ENCODE peak calls at places on chromosomes 7 and 10, in six cellular contexts. Z, Y, R, C, L and G are unnamed samples. For H3F3A, the result is how much of the 10 kb centered on the place peaks cover.

GRCh38 chr10:84054743-84055142 is 84.6 kb upstream of the GHITM start:
- DNase-seq in C (no peak), L (no peak), Z (no peak), Y (peak), R (no peak), G (no peak)

GRCh38 chr10:69320521-69320920 is 42.2 kb downstream of the HK1 start:
- DNase-seq in Z (no peak), R (no peak), C (no peak), Y (no peak), L (no peak), G (no peak)

GRCh38 chr10:14712991-14713422 is 61.7 kb downstream of the FAM107B start:
- DNase-seq in R (no peak), L (no peak), C (no peak), Z (peak), Y (no peak), G (no peak)

GRCh38 chr10:117790177-117790576 is 247.6 kb downstream of the EMX2 start:
- DNase-seq in Z (no peak), R (no peak), C (no peak), Y (no peak), L (no peak), G (no peak)

GRCh38 chr7:137539111-137539715 is 195.7 kb upstream of the PTN start:
- DNase-seq in Y (no peak), R (peak), L (peak), Z (peak), C (no peak), G (no peak)

GRCh38 chr7:34260282-34260681 is 354.9 kb downstream of the BMPER start:
- DNase-seq in Y (no peak), Z (peak), R (peak), C (no peak), L (peak), G (no peak)

GRCh38 chr7:2433713-2434550 is 30.5 kb downstream of the CHST12 start:
- DNase-seq in Z (no peak), L (no peak), C (no peak), Y (no peak), R (no peak), G (no peak)

GRCh38 chr7:96708872-96709271 is 774 bp downstream of the SEM1 start:
- DNase-seq in L (no peak), Y (no peak), C (no peak), R (no peak), Z (no peak), G (no peak)

GRCh38 chr10:117972168-117972822 is 74.4 kb downstream of the RAB11FIP2 start:
- DNase-seq in Z (no peak), C (no peak), L (no peak), Y (no peak), R (no peak), G (no peak)

GRCh38 chr10:33643042-33643441 is 308.6 kb upstream of the NRP1 start:
- DNase-seq in Y (no peak), Z (no peak), L (peak), C (no peak), R (peak), G (no peak)

GRCh38 chr7:107879400-107880035 is 11.5 kb upstream of the DLD start:
- DNase-seq in L (peak), Y (peak), Z (peak), C (peak), R (peak), G (peak)

GRCh38 chr7:5230272-5231067 is 40.4 kb downstream of the WIPI2 start:
- DNase-seq in L (no peak), Z (no peak), R (no peak), Y (no peak), C (no peak), G (no peak)

GRCh38 chr7:99036531-99037175 is 107.3 kb downstream of the SMURF1 start:
- DNase-seq in Y (peak), C (no peak), Z (no peak), L (peak), R (peak), G (peak)

GRCh38 chr7:82472966-82473365 is 29.4 kb upstream of the CACNA2D1 start:
- DNase-seq in C (no peak), Y (no peak), Z (no peak), R (peak), L (no peak), G (no peak)

GRCh38 chr10:13525683-13526082 is 3.1 kb downstream of the BEND7 start:
- DNase-seq in L (no peak), R (no peak), Y (no peak), C (no peak), Z (no peak), G (no peak)

GRCh38 chr7:94253696-94254095 is 141.0 kb upstream of the COL1A2 start:
- DNase-seq in Y (no peak), R (no peak), C (no peak), L (no peak), Z (no peak), G (no peak)

GRCh38 chr7:2542924-2543871 is 12.1 kb downstream of the BRAT1 start:
- DNase-seq in L (no peak), Z (no peak), R (no peak), C (no peak), Y (no peak), G (no peak)

GRCh38 chr10:112721080-112721698 is 228.9 kb upstream of the TCF7L2 start:
- DNase-seq in C (peak), L (peak), Z (no peak), R (peak), Y (peak), G (peak)

GRCh38 chr7:50595538-50596102 is 30.4 kb upstream of the DDC start:
- DNase-seq in Z (no peak), Y (peak), L (peak), C (peak), R (peak), G (peak)

GRCh38 chr7:24229481-24230226 is 54.3 kb upstream of the NPY start:
- DNase-seq in C (no peak), L (no peak), R (no peak), Z (no peak), Y (no peak), G (peak)

GRCh38 chr7:98613601-98614425 is 3.3 kb upstream of the NPTX2 start:
- DNase-seq in L (peak), Y (peak), C (peak), Z (peak), R (peak), G (peak)

GRCh38 chr10:107619124-107619523 is 454.6 kb upstream of the SORCS1 start:
- DNase-seq in Y (peak), R (no peak), Z (no peak), C (no peak), L (no peak), G (no peak)

GRCh38 chr7:70660154-70660818 is 471.7 kb upstream of the GALNT17 start:
- DNase-seq in C (no peak), Y (no peak), Z (no peak), L (no peak), R (no peak), G (no peak)

GRCh38 chr10:61935085-61935484 is 33.6 kb downstream of the ARID5B start:
- DNase-seq in R (no peak), Z (no peak), Y (no peak), L (no peak), C (no peak), G (no peak)

GRCh38 chr7:100894860-100895700 is 608 bp downstream of the ACHE start:
- DNase-seq in L (peak), R (peak), Z (peak), Y (peak), C (no peak), G (peak)

GRCh38 chr10:63537511-63537910 is 16.3 kb downstream of the REEP3 start:
- DNase-seq in R (no peak), Y (no peak), C (no peak), L (no peak), Z (no peak), G (no peak)

GRCh38 chr10:71084061-71084817 is 128.1 kb upstream of the UNC5B start:
- DNase-seq in Z (no peak), R (no peak), C (no peak), L (no peak), Y (no peak), G (no peak)

GRCh38 chr10:60135020-60135419 is 228.7 kb upstream of the CCDC6 start:
- DNase-seq in L (no peak), Y (no peak), R (no peak), C (peak), Z (no peak), G (no peak)

DNA sequence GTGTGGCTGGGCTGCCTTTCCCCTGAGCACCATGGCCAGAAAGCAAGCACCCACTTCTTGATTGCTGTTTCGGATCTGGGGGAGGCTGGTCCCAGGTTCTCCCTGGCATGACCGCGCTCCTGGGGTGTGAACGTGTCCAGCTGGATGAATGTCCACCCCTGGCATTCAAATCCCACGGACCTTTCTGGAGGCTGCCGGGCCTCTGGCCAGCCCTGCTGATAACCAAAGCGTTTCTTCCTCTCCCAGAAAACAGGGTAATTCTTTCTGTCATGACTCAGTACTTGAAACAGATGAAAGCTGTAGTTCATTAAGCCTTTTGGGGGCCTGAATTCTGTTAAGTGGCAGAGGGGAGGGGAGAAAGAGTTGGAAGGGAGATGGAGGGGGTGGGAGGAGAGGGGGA is 73.1 kb upstream of the SAMD8 start:
- DNase-seq in Z (no peak), Y (no peak), C (no peak), L (no peak), R (peak), G (no peak)
- H3K27ac ChIP-seq in Z (no peak), Y (no peak), C (no peak), L (no peak), R (no peak), G (no peak)

GRCh38 chr10:17238445-17239275 is 10.6 kb downstream of the VIM start:
- DNase-seq in C (no peak), R (peak), Y (no peak), L (no peak), Z (no peak), G (no peak)
- H3F3A ChIP-seq in C (under half), R (half or more), Y (under half), L (under half), Z (under half), G (under half)

GRCh38 chr7:157538321-157538720 is 201.5 kb downstream of the DNAJB6 start:
- DNase-seq in Z (no peak), R (no peak), C (no peak), L (no peak), Y (no peak), G (no peak)

GRCh38 chr7:157539521-157539920 is 202.7 kb downstream of the DNAJB6 start:
- DNase-seq in Y (no peak), R (no peak), L (no peak), C (no peak), Z (no peak), G (no peak)

GRCh38 chr7:157540020-157540419 is 203.2 kb downstream of the DNAJB6 start:
- DNase-seq in Y (no peak), C (no peak), R (no peak), Z (no peak), L (no peak), G (no peak)

GRCh38 chr7:157537056-157537455 is 200.3 kb downstream of the DNAJB6 start:
- DNase-seq in Y (no peak), Z (no peak), R (no peak), L (no peak), C (no peak), G (no peak)

GRCh38 chr7:157538735-157539134 is 201.9 kb downstream of the DNAJB6 start:
- DNase-seq in L (no peak), Z (no peak), R (no peak), Y (no peak), C (no peak), G (no peak)
- TF ChIP-seq EZH2 in L (no peak), Z (no peak), R (no peak), Y (no peak), C (no peak), G (no peak)

GRCh38 chr10:5760462-5760861 is 52.8 kb downstream of the GDI2 start:
- DNase-seq in R (no peak), Y (no peak), C (no peak), L (no peak), Z (no peak), G (no peak)

GRCh38 chr10:5762531-5762930 is 50.7 kb downstream of the GDI2 start:
- DNase-seq in R (no peak), C (no peak), Y (no peak), Z (no peak), L (no peak), G (no peak)

GRCh38 chr10:5761220-5761619 is 52.0 kb downstream of the GDI2 start:
- DNase-seq in C (no peak), R (no peak), L (no peak), Y (no peak), Z (no peak), G (no peak)

GRCh38 chr10:5758927-5759326 is 54.3 kb downstream of the GDI2 start:
- DNase-seq in R (no peak), Z (no peak), L (no peak), C (no peak), Y (no peak), G (no peak)

GRCh38 chr10:5757766-5758517 is 55.3 kb downstream of the GDI2 start:
- DNase-seq in Y (no peak), Z (no peak), L (no peak), C (no peak), R (no peak), G (no peak)
- H3K27ac ChIP-seq in Y (no peak), Z (no peak), L (no peak), C (no peak), R (no peak), G (no peak)

DNA sequence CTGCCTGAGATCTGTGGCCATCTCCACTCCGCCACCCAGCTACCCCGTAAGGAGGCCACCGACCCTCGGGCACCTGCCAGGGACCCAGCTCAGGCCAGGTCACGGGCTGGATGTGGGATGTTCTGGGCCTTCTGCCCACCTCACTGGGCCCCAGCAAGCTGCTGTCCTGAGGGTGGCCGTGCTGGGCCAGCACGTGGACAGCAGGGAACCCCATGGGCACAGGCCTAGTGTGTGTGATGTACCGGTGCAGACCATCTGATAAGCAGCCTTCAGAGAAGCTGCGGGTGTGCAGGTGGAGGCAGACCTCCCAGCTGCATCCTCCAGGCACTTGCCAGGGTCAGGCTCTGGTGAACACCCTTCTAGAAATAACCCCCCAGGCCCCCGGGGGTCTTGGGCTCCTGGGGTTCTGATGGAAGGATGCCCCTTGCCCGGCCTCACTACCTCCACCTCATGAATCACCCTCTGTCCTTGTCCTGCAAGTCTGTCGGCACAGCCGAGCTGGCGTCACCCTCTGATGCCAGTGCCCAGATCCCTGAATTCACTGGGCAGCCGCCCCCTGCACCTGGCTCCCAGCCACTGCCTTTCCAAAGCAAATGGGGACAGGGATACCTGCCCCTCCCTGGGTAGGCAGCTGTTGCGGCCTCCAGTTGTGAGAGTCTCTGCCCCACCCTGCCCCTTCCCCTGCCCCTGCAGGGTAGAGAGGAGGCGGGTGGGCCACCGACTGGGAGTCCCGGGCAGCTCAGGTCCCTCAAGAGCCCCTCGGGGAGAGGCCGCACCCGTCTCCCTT is 139.8 kb downstream of the FAM53B start:
- DNase-seq in L (no peak), Z (no peak), R (no peak), C (no peak), Y (no peak), G (no peak)
- H3F3A ChIP-seq in L (under half), Z (under half), R (under half), C (under half), Y (under half), G (under half)

DNA sequence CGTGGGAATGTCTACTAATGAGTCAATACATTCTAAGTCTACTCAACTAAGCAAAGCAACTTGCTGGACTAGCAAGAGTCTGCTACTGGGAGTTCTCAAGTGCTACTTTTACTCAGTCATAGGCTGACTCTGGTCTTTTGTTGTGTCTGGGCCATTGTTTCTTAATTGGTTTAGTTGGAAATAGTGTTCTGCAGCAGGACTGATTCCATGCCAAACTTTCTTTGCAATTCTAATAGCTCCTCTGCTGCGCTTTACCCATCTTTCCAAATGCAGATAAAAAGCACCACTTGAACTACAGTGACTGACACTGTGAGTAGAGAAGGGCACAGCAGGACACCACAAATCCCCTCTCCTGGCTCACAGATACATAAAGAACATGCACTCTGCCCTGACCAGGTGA is 125.7 kb downstream of the CD36 start:
- DNase-seq in C (no peak), L (no peak), R (no peak), Z (no peak), Y (peak), G (peak)
- TF ChIP-seq EZH2 in C (no peak), L (no peak), R (no peak), Z (no peak), Y (no peak), G (no peak)

GRCh38 chr10:51707821-51708424 is 8.5 kb upstream of the CSTF2T start:
- DNase-seq in R (no peak), L (no peak), C (peak), Y (no peak), Z (no peak), G (no peak)

GRCh38 chr10:51707392-51707791 is 8.0 kb upstream of the CSTF2T start:
- DNase-seq in Z (no peak), C (no peak), L (no peak), R (no peak), Y (no peak), G (no peak)

GRCh38 chr10:51706225-51706624 is 6.8 kb upstream of the CSTF2T start:
- DNase-seq in L (peak), C (no peak), R (peak), Y (no peak), Z (no peak), G (no peak)

GRCh38 chr10:51708609-51709008 is 9.2 kb upstream of the CSTF2T start:
- DNase-seq in Z (no peak), C (no peak), R (no peak), L (no peak), Y (no peak), G (no peak)

DNA sequence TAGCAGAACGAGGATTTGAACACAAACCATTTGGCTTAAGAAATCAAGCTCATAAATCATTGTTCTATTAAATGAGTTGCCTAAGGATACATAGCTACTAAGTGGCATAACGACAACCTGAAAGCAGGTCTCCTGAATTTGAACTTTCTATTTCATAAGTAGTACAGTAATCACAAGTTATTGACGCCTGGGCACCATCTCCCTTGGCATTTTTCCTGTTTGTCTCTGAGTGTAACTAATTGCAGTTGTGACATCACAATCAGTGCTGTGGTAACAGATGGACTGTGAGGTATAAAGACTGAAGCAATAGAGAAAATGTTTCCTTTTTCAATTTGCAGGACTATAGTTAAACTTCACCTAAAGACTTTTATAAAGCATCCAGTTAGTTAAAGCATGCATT is 6.4 kb upstream of the CSTF2T start:
- DNase-seq in Z (no peak), C (no peak), Y (no peak), L (no peak), R (peak), G (no peak)
- H3K27ac ChIP-seq in Z (no peak), C (no peak), Y (no peak), L (no peak), R (no peak), G (no peak)

GRCh38 chr7:40469481-40469880 is 334.7 kb downstream of the SUGCT start:
- DNase-seq in Y (no peak), R (peak), C (no peak), L (peak), Z (no peak), G (no peak)
- H3F3A ChIP-seq in Y (under half), R (under half), C (under half), L (under half), Z (under half), G (under half)